ENCODE peak calls at places on chromosomes 1 and 21, in six cellular contexts. L is LoVo; O is lower lobe of right lung; C is activated naive CD8-positive, alpha-beta T cell treated with anti-CD3 and anti-CD28 coated beads for 36 hours; J is activated T-helper 1 cell treated with anti-CD3 and anti-CD28 coated beads, Interleukin-2, amount 50 U/mL, for 16 hours; I is activated CD4-positive, alpha-beta T cell treated with anti-CD3 and anti-CD28 coated beads, Interleukin-2, amount 50 U/mL, for 24 hours. R is an unnamed sample.

GRCh38 chr1:8031176-8031785 is 5.2 kb upstream of the ERRFI1 start:
- DNase-seq in C (no peak), O (no peak), L (peak; percentile 64), I (no peak), J (no peak), R (peak; percentile 67)

GRCh38 chr1:93905051-93905450 is 4.2 kb downstream of the GCLM start:
- DNase-seq in L (no peak), J (no peak), I (no peak), O (no peak), C (no peak), R (no peak)

GRCh38 chr1:23593556-23594148 is 34.4 kb upstream of the ID3 start:
- DNase-seq in L (peak; percentile 50), I (no peak), J (no peak), C (no peak), O (no peak), R (no peak)

GRCh38 chr1:107142370-107142668 is 1.5 kb downstream of the NTNG1 start:
- DNase-seq in L (no peak), J (no peak), O (no peak), I (no peak), C (no peak), R (no peak)

GRCh38 chr21:32209580-32209979 is 69.3 kb downstream of the MIS18A start:
- DNase-seq in J (no peak), O (no peak), L (no peak), C (no peak), I (no peak), R (no peak)

GRCh38 chr1:153944005-153944821 is 2.3 kb downstream of the DENND4B start:
- DNase-seq in L (no peak), J (no peak), C (no peak), I (no peak), O (no peak), R (peak; percentile 19)

GRCh38 chr21:35840197-35840799 is 220.0 kb downstream of the SETD4 start:
- DNase-seq in C (peak; percentile 25), J (no peak), O (peak; percentile 50), L (peak; percentile 69), I (no peak), R (peak; percentile 83)

GRCh38 chr1:53498555-53499142 is 39.5 kb downstream of the DMRTB1 start:
- DNase-seq in L (no peak), O (no peak), I (no peak), C (no peak), J (no peak), R (peak; percentile 67)

GRCh38 chr1:8464377-8464776 is 146.5 kb downstream of the SLC45A1 start:
- DNase-seq in C (no peak), L (no peak), J (no peak), O (peak; percentile 76), I (no peak), R (no peak)